ENCODE peak calls at places on chromosomes 16 and 17, in four cellular contexts. O is foreskin keratinocyte; M is tibial nerve; E is CD8-positive, alpha-beta memory T cell. J is an unnamed sample.

GRCh38 chr17:13597723-13598347 is 3.9 kb downstream of the HS3ST3A1 start:
- DNase-seq in O (peak), M (peak), E (peak), J (no peak)

GRCh38 chr16:66717112-66717675 is 20.7 kb upstream of the CMTM4 start:
- DNase-seq in O (peak), M (no peak), E (no peak), J (no peak)

GRCh38 chr17:80963812-80964211 is 27.8 kb upstream of the CHMP6 start:
- DNase-seq in O (no peak), M (no peak), E (no peak), J (no peak)

GRCh38 chr16:27096375-27096774 is 29.6 kb downstream of the C16orf82 start:
- DNase-seq in O (no peak), M (no peak), E (no peak), J (no peak)

GRCh38 chr16:69483611-69484010 is 59.2 kb downstream of the CYB5B start:
- DNase-seq in O (no peak), M (no peak), E (no peak), J (no peak)

GRCh38 chr17:53490447-53490968 is 332.2 kb upstream of the KIF2B start:
- DNase-seq in O (peak), M (no peak), E (no peak), J (no peak)

GRCh38 chr16:57694556-57695377 is at the start of gene DRC7:
- DNase-seq in O (peak), M (no peak), E (no peak), J (no peak)

GRCh38 chr17:69506489-69506888 is 92.0 kb downstream of the MAP2K6 start:
- DNase-seq in O (no peak), M (no peak), E (no peak), J (no peak)

GRCh38 chr16:3645504-3646347 is 8.8 kb upstream of the DNASE1 start:
- DNase-seq in O (no peak), M (no peak), E (no peak), J (no peak)

GRCh38 chr16:70473446-70474319 is 19.3 kb downstream of the FCSK start:
- DNase-seq in O (no peak), M (no peak), E (no peak), J (no peak)

GRCh38 chr17:40791808-40792436 is 7.8 kb downstream of the KRT28 start:
- DNase-seq in O (peak), M (peak), E (no peak), J (no peak)

GRCh38 chr17:44942456-44942855 is 5.1 kb downstream of the KIF18B start:
- DNase-seq in O (no peak), M (no peak), E (no peak), J (no peak)

GRCh38 chr17:44947461-44948314 is at the start of gene KIF18B:
- DNase-seq in O (peak), M (peak), E (peak), J (peak)

GRCh38 chr17:44940768-44941167 is 6.8 kb downstream of the KIF18B start:
- DNase-seq in O (no peak), M (no peak), E (no peak), J (no peak)

GRCh38 chr17:44940321-44940720 is 7.3 kb downstream of the KIF18B start:
- DNase-seq in O (peak), M (no peak), E (no peak), J (no peak)

DNA sequence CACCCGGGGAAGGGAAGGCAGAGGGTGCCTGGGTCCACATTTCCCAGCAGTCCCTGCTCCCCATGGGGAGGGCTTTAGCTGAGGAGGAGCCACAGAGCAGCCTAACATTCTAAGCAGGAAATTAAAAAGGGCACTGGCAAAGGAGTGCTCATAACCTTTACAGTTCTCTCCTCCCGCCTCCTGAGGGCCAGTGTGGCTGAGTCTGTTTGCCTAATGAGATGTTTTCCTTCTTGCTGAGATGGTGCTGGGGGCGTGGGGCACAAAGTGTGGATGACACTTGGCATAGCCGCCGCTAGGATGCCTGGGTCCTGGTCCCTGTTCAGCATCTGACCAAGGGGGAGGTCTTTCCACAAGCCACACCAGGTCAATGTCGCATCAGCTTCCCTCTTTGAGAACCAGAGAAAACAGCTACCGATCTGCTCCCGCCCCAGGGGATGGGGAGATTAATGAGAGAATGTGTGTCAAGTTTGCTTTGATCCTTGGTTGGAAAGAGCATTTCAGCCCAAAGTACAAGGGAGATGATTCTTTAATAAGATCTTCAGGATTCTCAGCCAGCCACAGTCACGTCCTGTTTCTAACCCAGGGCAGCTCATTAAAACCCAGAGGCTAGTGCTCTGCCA is 5.8 kb downstream of the KIF18B start:
- DNase-seq in O (no peak), M (no peak), E (no peak), J (no peak)
- H3K27ac ChIP-seq in O (no peak), M (no peak), E (no peak), J (peak)

GRCh38 chr17:18851206-18851605 is 6.7 kb upstream of the PRPSAP2 start:
- DNase-seq in O (no peak), M (no peak), E (no peak), J (no peak)
- H3K27ac ChIP-seq in O (no peak), M (no peak), E (no peak), J (peak)

DNA sequence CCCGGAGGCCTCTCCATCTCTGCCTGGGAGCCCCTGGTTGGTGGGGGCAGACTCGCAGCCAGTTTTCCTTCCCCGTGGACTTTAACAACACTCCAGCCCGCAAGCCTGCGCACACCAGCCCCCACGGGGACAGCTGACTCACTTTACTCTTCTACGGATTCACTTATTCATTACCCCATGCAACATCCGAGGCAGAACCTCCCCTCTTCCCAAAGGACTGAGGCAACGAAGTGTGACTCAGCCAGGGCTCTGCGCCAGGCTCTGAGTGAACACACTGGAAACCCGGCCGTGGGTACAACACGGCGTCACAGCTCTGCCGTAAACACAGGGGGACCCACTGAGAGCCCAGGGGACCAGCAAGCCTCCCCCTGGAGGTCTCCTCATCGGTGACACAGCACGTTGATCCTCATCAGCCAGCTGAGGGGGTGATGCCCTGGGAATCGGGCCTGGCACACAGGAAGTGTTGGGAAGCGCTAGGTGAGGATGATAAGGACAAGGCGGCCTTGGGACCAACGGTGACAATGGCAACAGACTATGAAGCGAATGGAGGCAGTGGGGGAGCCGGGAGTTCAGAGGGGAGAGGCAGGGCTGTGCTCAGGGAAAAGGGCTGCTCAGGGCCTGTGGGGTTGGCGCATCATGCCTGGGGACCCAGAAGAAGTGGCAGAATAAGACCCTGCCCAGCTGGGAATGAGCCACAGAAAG is 14.6 kb downstream of the COTL1 start:
- DNase-seq in O (peak), M (peak), E (no peak), J (peak)
- H3K27ac ChIP-seq in O (peak), M (peak), E (peak), J (peak)

GRCh38 chr17:73010414-73010813 is 82.1 kb downstream of the SLC39A11 start:
- DNase-seq in O (no peak), M (no peak), E (no peak), J (no peak)

GRCh38 chr17:73005360-73005759 is 87.1 kb downstream of the SLC39A11 start:
- DNase-seq in O (no peak), M (no peak), E (no peak), J (no peak)

GRCh38 chr17:73011016-73011486 is 81.4 kb downstream of the SLC39A11 start:
- DNase-seq in O (no peak), M (no peak), E (no peak), J (no peak)

GRCh38 chr17:73003487-73003886 is 89.0 kb downstream of the SLC39A11 start:
- DNase-seq in O (peak), M (no peak), E (no peak), J (peak)

DNA sequence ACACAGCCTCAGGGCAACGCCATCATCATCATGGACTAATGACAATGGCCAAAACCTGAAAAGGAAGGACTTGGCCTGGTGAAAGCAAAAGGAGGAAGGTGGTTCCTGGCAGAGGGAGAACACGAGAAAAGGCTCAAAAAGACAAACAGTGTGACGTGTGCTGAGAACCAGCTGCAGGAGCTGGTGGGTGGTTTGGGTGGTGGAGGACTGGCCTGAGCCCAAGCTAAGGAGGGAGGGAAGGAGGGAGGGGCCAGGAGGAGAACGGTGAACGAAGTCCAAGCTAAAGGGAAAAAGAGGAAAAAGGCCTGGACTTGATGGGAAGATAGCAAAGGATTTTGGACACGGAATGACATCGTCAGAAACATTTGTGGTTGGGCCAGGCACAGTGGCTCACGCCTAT is 85.0 kb downstream of the SLC39A11 start:
- DNase-seq in O (no peak), M (no peak), E (no peak), J (no peak)
- H3K27ac ChIP-seq in O (no peak), M (no peak), E (no peak), J (no peak)

J was measured in epithelial cell of prostate.